ENCODE peak calls at places on chromosomes 2 and 18, in nine cellular contexts. G is GM12891; A is effector CD4-positive, alpha-beta T cell; S is dermis microvascular lymphatic vessel endothelial cell; C is activated naive CD4-positive, alpha-beta T cell treated with anti-CD3 and anti-CD28 coated beads for 36 hours; F is HTR-8/SVneo; Y is stromal cell of bone marrow; T is activated effector memory CD4-positive, alpha-beta T cell treated with Interleukin-2 at 50 U/mL for 16 hours; M is iPS-NIHi11. K is an unnamed sample.

GRCh38 chr2:68643011-68643873 is at the start of gene PROKR1:
- DNase-seq in G (peak), A (no peak), S (peak), C (peak), F (peak), Y (no peak), T (no peak), M (peak), K (no peak)

GRCh38 chr2:44922776-44923175 is 18.7 kb upstream of the SIX3 start:
- DNase-seq in G (no peak), A (no peak), S (no peak), C (no peak), F (no peak), Y (no peak), T (no peak), M (no peak), K (no peak)

GRCh38 chr2:45258251-45258775 is 249.1 kb upstream of the SIX2 start:
- DNase-seq in G (no peak), A (no peak), S (no peak), C (no peak), F (no peak), Y (no peak), T (no peak), M (no peak), K (no peak)

GRCh38 chr18:63253428-63254372 is 65.9 kb downstream of the BCL2 start:
- DNase-seq in G (no peak), A (no peak), S (no peak), C (no peak), F (no peak), Y (peak), T (no peak), M (no peak), K (no peak)

GRCh38 chr2:111133603-111134002 is 12.9 kb downstream of the BCL2L11 start:
- DNase-seq in G (no peak), A (no peak), S (no peak), C (no peak), F (no peak), Y (no peak), T (no peak), M (no peak), K (no peak)

GRCh38 chr2:52423655-52424054 is 1343.9 kb upstream of the CHAC2 start:
- DNase-seq in G (no peak), A (no peak), S (no peak), C (no peak), F (no peak), Y (no peak), T (no peak), M (no peak), K (no peak)

GRCh38 chr18:9673296-9674251 is 34.5 kb upstream of the RAB31 start:
- DNase-seq in G (peak), A (no peak), S (peak), C (peak), F (peak), Y (peak), T (no peak), M (peak), K (no peak)

GRCh38 chr2:188975497-188976102 is 1.4 kb downstream of the COL3A1 start:
- DNase-seq in G (no peak), A (no peak), S (no peak), C (no peak), F (no peak), Y (peak), T (no peak), M (peak), K (no peak)

GRCh38 chr2:236512902-236513433 is 56.7 kb upstream of the ACKR3 start:
- DNase-seq in G (peak), A (peak), S (peak), C (peak), F (peak), Y (peak), T (peak), M (peak), K (peak)

GRCh38 chr2:120235681-120236080 is 12.5 kb upstream of the TMEM185B start:
- DNase-seq in G (no peak), A (no peak), S (no peak), C (no peak), F (no peak), Y (no peak), T (no peak), M (no peak), K (no peak)

GRCh38 chr2:25700221-25700660 is 26.9 kb upstream of the DTNB start:
- DNase-seq in G (peak), A (peak), S (peak), C (peak), F (peak), Y (peak), T (no peak), M (peak), K (no peak)

GRCh38 chr2:151334082-151334815 is 23.1 kb upstream of the TNFAIP6 start:
- DNase-seq in G (no peak), A (no peak), S (peak), C (no peak), F (peak), Y (peak), T (no peak), M (no peak), K (no peak)

GRCh38 chr2:99544608-99545007 is 54.8 kb upstream of the REV1 start:
- DNase-seq in G (no peak), A (no peak), S (no peak), C (no peak), F (no peak), Y (no peak), T (no peak), M (no peak), K (no peak)

GRCh38 chr2:240885566-240885965 is 10.4 kb downstream of the MAB21L4 start:
- DNase-seq in G (no peak), A (no peak), S (no peak), C (no peak), F (no peak), Y (no peak), T (no peak), M (no peak), K (no peak)

GRCh38 chr18:49564435-49564834 is 2.6 kb downstream of the LIPG start:
- DNase-seq in G (no peak), A (no peak), S (no peak), C (no peak), F (no peak), Y (no peak), T (no peak), M (no peak), K (no peak)

GRCh38 chr2:102736607-102737409 is 25.0 kb upstream of the TMEM182 start:
- DNase-seq in G (peak), A (peak), S (peak), C (peak), F (peak), Y (peak), T (peak), M (peak), K (peak)

GRCh38 chr2:16525265-16525887 is 140.3 kb downstream of the CYRIA start:
- DNase-seq in G (no peak), A (no peak), S (peak), C (peak), F (no peak), Y (no peak), T (no peak), M (peak), K (no peak)

GRCh38 chr2:239239607-239240479 is 161.0 kb downstream of the HDAC4 start:
- DNase-seq in G (no peak), A (no peak), S (no peak), C (no peak), F (no peak), Y (no peak), T (no peak), M (no peak), K (no peak)

GRCh38 chr2:194087089-194087488 is 1569.9 kb upstream of the SLC39A10 start:
- DNase-seq in G (no peak), A (no peak), S (no peak), C (no peak), F (no peak), Y (no peak), T (no peak), M (no peak), K (no peak)

GRCh38 chr2:231050018-231050901 is 6.4 kb upstream of the PSMD1 start:
- DNase-seq in G (no peak), A (no peak), S (no peak), C (no peak), F (no peak), Y (no peak), T (no peak), M (no peak), K (no peak)

GRCh38 chr18:74570266-74570665 is 27.4 kb upstream of the ZNF407 start:
- DNase-seq in G (no peak), A (no peak), S (no peak), C (no peak), F (no peak), Y (no peak), T (no peak), M (no peak), K (no peak)

GRCh38 chr2:12287220-12287751 is 429.4 kb upstream of the TRIB2 start:
- DNase-seq in G (no peak), A (no peak), S (peak), C (no peak), F (no peak), Y (no peak), T (no peak), M (no peak), K (no peak)

GRCh38 chr2:170509460-170510193 is 205.5 kb upstream of the SP5 start:
- DNase-seq in G (no peak), A (no peak), S (no peak), C (peak), F (no peak), Y (no peak), T (no peak), M (no peak), K (peak)

GRCh38 chr18:68484241-68484640 is 230.7 kb downstream of the TMX3 start:
- DNase-seq in G (no peak), A (no peak), S (no peak), C (no peak), F (no peak), Y (no peak), T (no peak), M (no peak), K (no peak)

GRCh38 chr2:12549641-12550040 is 167.1 kb upstream of the TRIB2 start:
- DNase-seq in G (no peak), A (no peak), S (no peak), C (no peak), F (no peak), Y (peak), T (no peak), M (no peak), K (no peak)

GRCh38 chr2:122652670-122653069 is 897.2 kb downstream of the TSN start:
- DNase-seq in G (no peak), A (no peak), S (peak), C (no peak), F (no peak), Y (no peak), T (no peak), M (no peak), K (no peak)

GRCh38 chr2:230403746-230404145 is 12.3 kb upstream of the SP100 start:
- DNase-seq in G (no peak), A (no peak), S (no peak), C (no peak), F (no peak), Y (no peak), T (no peak), M (no peak), K (no peak)

GRCh38 chr2:169683425-169684134 is 10.6 kb downstream of the CFAP210 start:
- DNase-seq in G (no peak), A (no peak), S (no peak), C (no peak), F (no peak), Y (no peak), T (no peak), M (no peak), K (no peak)

GRCh38 chr2:235587202-235587601 is 93.4 kb downstream of the AGAP1 start:
- DNase-seq in G (no peak), A (no peak), S (no peak), C (no peak), F (no peak), Y (no peak), T (no peak), M (no peak), K (no peak)

GRCh38 chr2:134230885-134231284 is 23.0 kb upstream of the MGAT5 start:
- DNase-seq in G (no peak), A (no peak), S (no peak), C (no peak), F (no peak), Y (no peak), T (no peak), M (no peak), K (no peak)

GRCh38 chr2:219500135-219500534 is 1.4 kb downstream of the GMPPA start:
- DNase-seq in G (no peak), A (no peak), S (no peak), C (no peak), F (peak), Y (no peak), T (no peak), M (no peak), K (no peak)

GRCh38 chr2:223587301-223587700 is 14.9 kb downstream of the SCG2 start:
- DNase-seq in G (no peak), A (no peak), S (no peak), C (no peak), F (no peak), Y (no peak), T (no peak), M (no peak), K (no peak)

GRCh38 chr2:81523344-81523743 is 1218.8 kb upstream of the LRRTM1 start:
- DNase-seq in G (no peak), A (no peak), S (no peak), C (no peak), F (no peak), Y (no peak), T (no peak), M (peak), K (no peak)

K was measured in activated T-helper 2 cell treated with anti-CD3 and anti-CD28 coated beads, Interferon-gamma antibody, Interleukin-2, Interleukin-4, amounts not matched to agents 10 μg/mL and 5 μg/mL and 100 μg/mL, durations not matched to agents 14 hours and 24 hours and 36 hours.